ENCODE peak calls at places on chromosomes 1 and 21, in nine cellular contexts. One of them, this sample, is unnamed.

GRCh38 chr21:36415375-36415774 is 30.2 kb downstream of the CHAF1B start:
- DNase-seq in HEK293T: no peak
- DNase-seq in body of pancreas: no peak
- DNase-seq in adipocyte: no peak
- DNase-seq in lower lobe of right lung: no peak
- DNase-seq in RPMI7951: no peak
- DNase-seq in kidney glomerular epithelial cell: no peak
- DNase-seq in tibial nerve: no peak
- DNase-seq in activated T-cell treated with anti-CD3 and anti-CD28 coated beads for 24 hours: no peak
- DNase-seq in this sample: no peak

GRCh38 chr1:239987103-239987745 is 104.5 kb upstream of the FMN2 start:
- DNase-seq in lower lobe of right lung: peak
- DNase-seq in body of pancreas: peak
- DNase-seq in RPMI7951: peak
- DNase-seq in tibial nerve: peak
- DNase-seq in activated T-cell treated with anti-CD3 and anti-CD28 coated beads for 24 hours: no peak
- DNase-seq in kidney glomerular epithelial cell: peak
- DNase-seq in adipocyte: peak
- DNase-seq in HEK293T: no peak
- DNase-seq in this sample: peak

GRCh38 chr21:45255381-45256020 is 32.2 kb downstream of the POFUT2 start:
- DNase-seq in lower lobe of right lung: no peak
- DNase-seq in HEK293T: no peak
- DNase-seq in activated T-cell treated with anti-CD3 and anti-CD28 coated beads for 24 hours: no peak
- DNase-seq in body of pancreas: no peak
- DNase-seq in adipocyte: no peak
- DNase-seq in RPMI7951: no peak
- DNase-seq in kidney glomerular epithelial cell: no peak
- DNase-seq in tibial nerve: no peak
- DNase-seq in this sample: no peak

GRCh38 chr1:181255270-181255929 is 166.9 kb downstream of the IER5 start:
- DNase-seq in HEK293T: no peak
- DNase-seq in kidney glomerular epithelial cell: peak
- DNase-seq in activated T-cell treated with anti-CD3 and anti-CD28 coated beads for 24 hours: no peak
- DNase-seq in adipocyte: peak
- DNase-seq in body of pancreas: peak
- DNase-seq in tibial nerve: no peak
- DNase-seq in lower lobe of right lung: no peak
- DNase-seq in RPMI7951: peak
- DNase-seq in this sample: peak

GRCh38 chr1:34867421-34867820 is 7.9 kb upstream of the SMIM12 start:
- DNase-seq in body of pancreas: no peak
- DNase-seq in adipocyte: no peak
- DNase-seq in tibial nerve: no peak
- DNase-seq in HEK293T: no peak
- DNase-seq in RPMI7951: no peak
- DNase-seq in activated T-cell treated with anti-CD3 and anti-CD28 coated beads for 24 hours: no peak
- DNase-seq in lower lobe of right lung: no peak
- DNase-seq in kidney glomerular epithelial cell: no peak
- DNase-seq in this sample: no peak

GRCh38 chr1:76125441-76126215 is 51.1 kb downstream of the ST6GALNAC3 start:
- DNase-seq in tibial nerve: no peak
- DNase-seq in RPMI7951: peak
- DNase-seq in lower lobe of right lung: no peak
- DNase-seq in body of pancreas: no peak
- DNase-seq in adipocyte: no peak
- DNase-seq in kidney glomerular epithelial cell: no peak
- DNase-seq in HEK293T: no peak
- DNase-seq in activated T-cell treated with anti-CD3 and anti-CD28 coated beads for 24 hours: no peak
- DNase-seq in this sample: no peak

GRCh38 chr1:41493117-41493536 is 8.6 kb upstream of the EDN2 start:
- DNase-seq in adipocyte: peak
- DNase-seq in HEK293T: no peak
- DNase-seq in lower lobe of right lung: no peak
- DNase-seq in kidney glomerular epithelial cell: peak
- DNase-seq in activated T-cell treated with anti-CD3 and anti-CD28 coated beads for 24 hours: no peak
- DNase-seq in body of pancreas: no peak
- DNase-seq in tibial nerve: no peak
- DNase-seq in RPMI7951: peak
- DNase-seq in this sample: peak

GRCh38 chr1:181685216-181685615 is 201.9 kb downstream of the CACNA1E start:
- DNase-seq in body of pancreas: no peak
- DNase-seq in adipocyte: no peak
- DNase-seq in HEK293T: no peak
- DNase-seq in activated T-cell treated with anti-CD3 and anti-CD28 coated beads for 24 hours: no peak
- DNase-seq in lower lobe of right lung: no peak
- DNase-seq in kidney glomerular epithelial cell: no peak
- DNase-seq in RPMI7951: no peak
- DNase-seq in tibial nerve: no peak
- DNase-seq in this sample: no peak

GRCh38 chr1:30929135-30929889 is 20.8 kb upstream of the SDC3 start:
- DNase-seq in body of pancreas: peak
- DNase-seq in tibial nerve: no peak
- DNase-seq in RPMI7951: peak
- DNase-seq in adipocyte: peak
- DNase-seq in activated T-cell treated with anti-CD3 and anti-CD28 coated beads for 24 hours: peak
- DNase-seq in kidney glomerular epithelial cell: peak
- DNase-seq in lower lobe of right lung: no peak
- DNase-seq in HEK293T: peak
- DNase-seq in this sample: peak

GRCh38 chr1:88462481-88463261 is 221.4 kb upstream of the PKN2 start:
- DNase-seq in body of pancreas: no peak
- DNase-seq in kidney glomerular epithelial cell: no peak
- DNase-seq in RPMI7951: peak
- DNase-seq in tibial nerve: no peak
- DNase-seq in adipocyte: peak
- DNase-seq in activated T-cell treated with anti-CD3 and anti-CD28 coated beads for 24 hours: no peak
- DNase-seq in lower lobe of right lung: peak
- DNase-seq in HEK293T: peak
- DNase-seq in this sample: peak

GRCh38 chr1:3004285-3005205 is 16.7 kb upstream of the ACTRT2 start:
- DNase-seq in HEK293T: no peak
- DNase-seq in RPMI7951: no peak
- DNase-seq in activated T-cell treated with anti-CD3 and anti-CD28 coated beads for 24 hours: no peak
- DNase-seq in kidney glomerular epithelial cell: no peak
- DNase-seq in tibial nerve: no peak
- DNase-seq in body of pancreas: no peak
- DNase-seq in adipocyte: no peak
- DNase-seq in lower lobe of right lung: peak
- DNase-seq in this sample: no peak

GRCh38 chr1:50268049-50268448 is 155.2 kb downstream of the DMRTA2 start:
- DNase-seq in RPMI7951: no peak
- DNase-seq in HEK293T: peak
- DNase-seq in tibial nerve: no peak
- DNase-seq in activated T-cell treated with anti-CD3 and anti-CD28 coated beads for 24 hours: no peak
- DNase-seq in body of pancreas: no peak
- DNase-seq in kidney glomerular epithelial cell: peak
- DNase-seq in lower lobe of right lung: no peak
- DNase-seq in adipocyte: peak
- DNase-seq in this sample: no peak

GRCh38 chr1:64514197-64514765 is 44.4 kb downstream of the CACHD1 start:
- DNase-seq in activated T-cell treated with anti-CD3 and anti-CD28 coated beads for 24 hours: no peak
- DNase-seq in tibial nerve: no peak
- DNase-seq in HEK293T: peak
- DNase-seq in adipocyte: peak
- DNase-seq in kidney glomerular epithelial cell: peak
- DNase-seq in RPMI7951: peak
- DNase-seq in body of pancreas: no peak
- DNase-seq in lower lobe of right lung: no peak
- DNase-seq in this sample: peak

GRCh38 chr1:2234762-2235113 is 6.6 kb downstream of the SKI start:
- DNase-seq in HEK293T: no peak
- DNase-seq in kidney glomerular epithelial cell: no peak
- DNase-seq in lower lobe of right lung: peak
- DNase-seq in body of pancreas: no peak
- DNase-seq in activated T-cell treated with anti-CD3 and anti-CD28 coated beads for 24 hours: no peak
- DNase-seq in RPMI7951: no peak
- DNase-seq in adipocyte: no peak
- DNase-seq in tibial nerve: no peak
- DNase-seq in this sample: no peak

GRCh38 chr1:160161965-160162705 is 10.7 kb downstream of the ATP1A4 start:
- DNase-seq in tibial nerve: no peak
- DNase-seq in lower lobe of right lung: no peak
- DNase-seq in adipocyte: peak
- DNase-seq in body of pancreas: no peak
- DNase-seq in RPMI7951: peak
- DNase-seq in activated T-cell treated with anti-CD3 and anti-CD28 coated beads for 24 hours: no peak
- DNase-seq in kidney glomerular epithelial cell: no peak
- DNase-seq in HEK293T: peak
- DNase-seq in this sample: peak

GRCh38 chr1:60068393-60069045 is 5.1 kb downstream of the C1orf87 start:
- DNase-seq in kidney glomerular epithelial cell: no peak
- DNase-seq in adipocyte: peak
- DNase-seq in activated T-cell treated with anti-CD3 and anti-CD28 coated beads for 24 hours: no peak
- DNase-seq in tibial nerve: no peak
- DNase-seq in HEK293T: no peak
- DNase-seq in RPMI7951: no peak
- DNase-seq in body of pancreas: no peak
- DNase-seq in lower lobe of right lung: no peak
- DNase-seq in this sample: peak

GRCh38 chr1:192609110-192610079 is 26.6 kb upstream of the RGS13 start:
- DNase-seq in tibial nerve: peak
- DNase-seq in kidney glomerular epithelial cell: no peak
- DNase-seq in activated T-cell treated with anti-CD3 and anti-CD28 coated beads for 24 hours: peak
- DNase-seq in HEK293T: no peak
- DNase-seq in RPMI7951: peak
- DNase-seq in body of pancreas: no peak
- DNase-seq in lower lobe of right lung: peak
- DNase-seq in adipocyte: no peak
- DNase-seq in this sample: no peak

GRCh38 chr1:55195523-55196233 is 19.5 kb downstream of the USP24 start:
- DNase-seq in lower lobe of right lung: no peak
- DNase-seq in HEK293T: no peak
- DNase-seq in activated T-cell treated with anti-CD3 and anti-CD28 coated beads for 24 hours: no peak
- DNase-seq in kidney glomerular epithelial cell: no peak
- DNase-seq in body of pancreas: no peak
- DNase-seq in RPMI7951: peak
- DNase-seq in adipocyte: peak
- DNase-seq in tibial nerve: no peak
- DNase-seq in this sample: peak

GRCh38 chr1:157403203-157403602 is 149.1 kb downstream of the FCRL5 start:
- DNase-seq in body of pancreas: no peak
- DNase-seq in HEK293T: peak
- DNase-seq in adipocyte: no peak
- DNase-seq in activated T-cell treated with anti-CD3 and anti-CD28 coated beads for 24 hours: no peak
- DNase-seq in tibial nerve: no peak
- DNase-seq in RPMI7951: peak
- DNase-seq in lower lobe of right lung: no peak
- DNase-seq in kidney glomerular epithelial cell: no peak
- DNase-seq in this sample: peak

GRCh38 chr1:210596641-210597040 is 267.9 kb downstream of the HHAT start:
- DNase-seq in lower lobe of right lung: no peak
- DNase-seq in RPMI7951: no peak
- DNase-seq in tibial nerve: no peak
- DNase-seq in HEK293T: no peak
- DNase-seq in body of pancreas: no peak
- DNase-seq in kidney glomerular epithelial cell: no peak
- DNase-seq in activated T-cell treated with anti-CD3 and anti-CD28 coated beads for 24 hours: no peak
- DNase-seq in adipocyte: no peak
- DNase-seq in this sample: no peak

GRCh38 chr21:31273278-31273677 is 70.8 kb downstream of the TIAM1 start:
- DNase-seq in tibial nerve: no peak
- DNase-seq in adipocyte: no peak
- DNase-seq in HEK293T: no peak
- DNase-seq in kidney glomerular epithelial cell: no peak
- DNase-seq in RPMI7951: no peak
- DNase-seq in activated T-cell treated with anti-CD3 and anti-CD28 coated beads for 24 hours: no peak
- DNase-seq in body of pancreas: no peak
- DNase-seq in lower lobe of right lung: no peak
- DNase-seq in this sample: peak

GRCh38 chr1:243582321-243582720 is 267.7 kb downstream of the AKT3 start:
- DNase-seq in lower lobe of right lung: no peak
- DNase-seq in activated T-cell treated with anti-CD3 and anti-CD28 coated beads for 24 hours: no peak
- DNase-seq in kidney glomerular epithelial cell: no peak
- DNase-seq in RPMI7951: peak
- DNase-seq in body of pancreas: no peak
- DNase-seq in HEK293T: no peak
- DNase-seq in adipocyte: peak
- DNase-seq in tibial nerve: no peak
- DNase-seq in this sample: peak

GRCh38 chr1:63988941-63989340 is 214.5 kb upstream of the UBE2U start:
- DNase-seq in adipocyte: no peak
- DNase-seq in activated T-cell treated with anti-CD3 and anti-CD28 coated beads for 24 hours: no peak
- DNase-seq in tibial nerve: no peak
- DNase-seq in RPMI7951: no peak
- DNase-seq in lower lobe of right lung: no peak
- DNase-seq in kidney glomerular epithelial cell: no peak
- DNase-seq in body of pancreas: no peak
- DNase-seq in HEK293T: no peak
- DNase-seq in this sample: no peak

GRCh38 chr1:93979040-93979717 is 69.9 kb upstream of the GCLM start:
- DNase-seq in kidney glomerular epithelial cell: no peak
- DNase-seq in RPMI7951: no peak
- DNase-seq in activated T-cell treated with anti-CD3 and anti-CD28 coated beads for 24 hours: no peak
- DNase-seq in tibial nerve: no peak
- DNase-seq in body of pancreas: no peak
- DNase-seq in lower lobe of right lung: no peak
- DNase-seq in adipocyte: no peak
- DNase-seq in HEK293T: no peak
- DNase-seq in this sample: no peak

GRCh38 chr1:94514095-94514727 is 27.3 kb downstream of the F3 start:
- DNase-seq in RPMI7951: peak
- DNase-seq in tibial nerve: no peak
- DNase-seq in HEK293T: peak
- DNase-seq in adipocyte: peak
- DNase-seq in activated T-cell treated with anti-CD3 and anti-CD28 coated beads for 24 hours: no peak
- DNase-seq in lower lobe of right lung: no peak
- DNase-seq in kidney glomerular epithelial cell: no peak
- DNase-seq in body of pancreas: no peak
- DNase-seq in this sample: no peak

GRCh38 chr1:227223407-227223806 is 94.9 kb downstream of the CDC42BPA start:
- DNase-seq in adipocyte: no peak
- DNase-seq in kidney glomerular epithelial cell: no peak
- DNase-seq in lower lobe of right lung: no peak
- DNase-seq in tibial nerve: no peak
- DNase-seq in body of pancreas: no peak
- DNase-seq in HEK293T: no peak
- DNase-seq in activated T-cell treated with anti-CD3 and anti-CD28 coated beads for 24 hours: no peak
- DNase-seq in RPMI7951: no peak
- DNase-seq in this sample: no peak

GRCh38 chr1:54260810-54261209 is 60.8 kb downstream of the MRPL37 start:
- DNase-seq in RPMI7951: no peak
- DNase-seq in activated T-cell treated with anti-CD3 and anti-CD28 coated beads for 24 hours: no peak
- DNase-seq in kidney glomerular epithelial cell: no peak
- DNase-seq in body of pancreas: no peak
- DNase-seq in HEK293T: no peak
- DNase-seq in adipocyte: no peak
- DNase-seq in tibial nerve: no peak
- DNase-seq in lower lobe of right lung: no peak
- DNase-seq in this sample: no peak

GRCh38 chr1:36323636-36324321 is at the start of gene EVA1B:
- DNase-seq in lower lobe of right lung: peak
- DNase-seq in HEK293T: peak
- DNase-seq in body of pancreas: peak
- DNase-seq in tibial nerve: peak
- DNase-seq in activated T-cell treated with anti-CD3 and anti-CD28 coated beads for 24 hours: no peak
- DNase-seq in kidney glomerular epithelial cell: peak
- DNase-seq in RPMI7951: peak
- DNase-seq in adipocyte: peak
- DNase-seq in this sample: peak

GRCh38 chr1:58432813-58433668 is 113.5 kb downstream of the OMA1 start:
- DNase-seq in HEK293T: peak
- DNase-seq in body of pancreas: no peak
- DNase-seq in lower lobe of right lung: no peak
- DNase-seq in activated T-cell treated with anti-CD3 and anti-CD28 coated beads for 24 hours: no peak
- DNase-seq in tibial nerve: no peak
- DNase-seq in RPMI7951: peak
- DNase-seq in kidney glomerular epithelial cell: peak
- DNase-seq in adipocyte: peak
- DNase-seq in this sample: no peak

GRCh38 chr1:236020359-236021000 is 44.4 kb downstream of the NID1 start:
- DNase-seq in tibial nerve: no peak
- DNase-seq in adipocyte: no peak
- DNase-seq in RPMI7951: peak
- DNase-seq in HEK293T: no peak
- DNase-seq in activated T-cell treated with anti-CD3 and anti-CD28 coated beads for 24 hours: no peak
- DNase-seq in lower lobe of right lung: no peak
- DNase-seq in kidney glomerular epithelial cell: peak
- DNase-seq in body of pancreas: no peak
- DNase-seq in this sample: peak

GRCh38 chr1:49293016-49293415 is 516.3 kb upstream of the BEND5 start:
- DNase-seq in kidney glomerular epithelial cell: no peak
- DNase-seq in RPMI7951: no peak
- DNase-seq in activated T-cell treated with anti-CD3 and anti-CD28 coated beads for 24 hours: no peak
- DNase-seq in tibial nerve: no peak
- DNase-seq in adipocyte: no peak
- DNase-seq in lower lobe of right lung: no peak
- DNase-seq in HEK293T: no peak
- DNase-seq in body of pancreas: no peak
- DNase-seq in this sample: no peak

This sample was measured in amniotic epithelial cell.